ENCODE peak calls at places on chromosomes 13 and 19, in seven cellular contexts. X is activated CD4-positive, CD25-positive, alpha-beta regulatory T cell treated with anti-CD3 and anti-CD28 coated beads, Interleukin-2, amount 50 U/mL, for 72 hours; E is iris pigment epithelial cell; R is ACHN; S is GM23338; P is mucosa of gallbladder; U is activated T-helper 9 cell treated with anti-CD3 and anti-CD28 coated beads, Interleukin-2, amount 50 U/mL, for 16 hours. T is an unnamed sample.

GRCh38 chr13:109309625-109310363 is 476.6 kb downstream of the IRS2 start:
- DNase-seq in X (no peak), P (peak), E (peak), U (no peak), S (no peak), R (no peak), T (peak)

GRCh38 chr19:16446108-16447014 is 25.4 kb downstream of the EPS15L1 start:
- DNase-seq in R (no peak), S (no peak), E (peak), U (no peak), P (no peak), X (no peak), T (no peak)

GRCh38 chr19:5621311-5621944 is 1.1 kb downstream of the SAFB2 start:
- DNase-seq in P (no peak), E (no peak), R (no peak), S (no peak), X (no peak), U (no peak), T (no peak)

GRCh38 chr19:282501-282900 is 8.7 kb downstream of the PLPP2 start:
- DNase-seq in S (no peak), X (no peak), U (no peak), E (no peak), P (no peak), R (no peak), T (no peak)

GRCh38 chr19:7188682-7189629 is 105.3 kb downstream of the INSR start:
- DNase-seq in X (no peak), S (no peak), P (no peak), R (no peak), E (no peak), U (no peak), T (peak)

GRCh38 chr13:27309967-27310598 is 39.5 kb downstream of the RASL11A start:
- DNase-seq in S (no peak), P (no peak), U (no peak), X (no peak), E (peak), R (no peak), T (no peak)

GRCh38 chr13:25276748-25277147 is 10.5 kb downstream of the MTMR6 start:
- DNase-seq in S (no peak), P (no peak), R (no peak), U (no peak), E (peak), X (no peak), T (no peak)

GRCh38 chr13:77267362-77267761 is 59.5 kb downstream of the MYCBP2 start:
- DNase-seq in E (peak), U (no peak), R (no peak), P (no peak), X (no peak), S (no peak), T (no peak)

GRCh38 chr13:103006706-103007426 is 59.4 kb downstream of the SLC10A2 start:
- DNase-seq in R (no peak), U (no peak), X (no peak), P (no peak), S (no peak), E (no peak), T (no peak)

GRCh38 chr13:37106642-37107041 is 1.2 kb upstream of the CSNK1A1L start:
- DNase-seq in X (no peak), P (no peak), R (no peak), S (peak), E (peak), U (no peak), T (no peak)

GRCh38 chr13:112759053-112759452 is 69.2 kb downstream of the ATP11A start:
- DNase-seq in E (no peak), X (no peak), R (no peak), P (no peak), U (no peak), S (no peak), T (no peak)

GRCh38 chr19:42480335-42481095 is 37.8 kb upstream of the CXCL17 start:
- DNase-seq in R (no peak), E (peak), X (no peak), P (peak), S (no peak), U (no peak), T (no peak)

GRCh38 chr13:26996965-26997752 is 174.5 kb downstream of the USP12 start:
- DNase-seq in P (no peak), R (no peak), S (no peak), X (no peak), U (no peak), E (no peak), T (no peak)

GRCh38 chr13:33280923-33281322 is 4.6 kb downstream of the STARD13 start:
- DNase-seq in R (no peak), E (peak), U (no peak), P (no peak), S (no peak), X (no peak), T (no peak)

GRCh38 chr19:7739801-7740659 is 7.3 kb downstream of the CD209 start:
- DNase-seq in P (no peak), X (no peak), E (no peak), U (no peak), S (no peak), R (no peak), T (no peak)

GRCh38 chr19:53365899-53366493 is 491 bp downstream of the ZNF525 start:
- DNase-seq in U (peak), P (no peak), S (peak), E (no peak), R (no peak), X (no peak), T (no peak)

GRCh38 chr19:53864308-53864836 is 3.3 kb upstream of the MYADM start:
- DNase-seq in U (no peak), R (no peak), E (no peak), S (no peak), X (no peak), P (peak), T (no peak)

GRCh38 chr19:57559404-57560025 is at the start of gene ZNF550:
- DNase-seq in R (peak), P (peak), E (peak), S (peak), U (peak), X (peak), T (peak)

GRCh38 chr19:35458192-35458591 is 10.1 kb downstream of the FFAR2 start:
- DNase-seq in R (no peak), U (no peak), E (no peak), P (no peak), S (no peak), X (no peak), T (no peak)

GRCh38 chr13:113364371-113364932 is 522 bp upstream of the GRTP1 start:
- DNase-seq in X (no peak), P (no peak), S (no peak), R (no peak), E (no peak), U (no peak), T (no peak)

GRCh38 chr13:74250738-74251190 is 116.6 kb upstream of the KLF12 start:
- DNase-seq in U (no peak), R (no peak), E (peak), P (no peak), X (no peak), S (no peak), T (no peak)

GRCh38 chr19:48685583-48685982 is 10.2 kb upstream of the FUT2 start:
- DNase-seq in X (no peak), R (no peak), P (no peak), E (no peak), S (no peak), U (no peak), T (no peak)

GRCh38 chr19:3692141-3693029 is 7.9 kb downstream of the PIP5K1C start:
- DNase-seq in S (no peak), E (no peak), U (peak), R (no peak), P (no peak), X (peak), T (no peak)

GRCh38 chr13:77737583-77738200 is 40.2 kb downstream of the SLAIN1 start:
- DNase-seq in P (no peak), X (no peak), U (no peak), R (no peak), S (no peak), E (no peak), T (no peak)

GRCh38 chr19:1237027-1237659 is 662 bp downstream of the CBARP start:
- DNase-seq in U (no peak), E (no peak), X (no peak), P (no peak), R (no peak), S (no peak), T (no peak)